ENCODE peak calls at places on chromosome 14, in nine cellular contexts. One of them, this sample, is unnamed. For H3K36me3 and H3K4me1, the result is how much of the 10 kb centered on the place peaks cover.

GRCh38 chr14:22844221-22845102 is 8.1 kb downstream of the MMP14 start:
- DNase-seq in fibroblast of lung: no peak
- DNase-seq in aorta: no peak
- DNase-seq in effector memory CD4-positive, alpha-beta T cell: no peak
- DNase-seq in cardiac muscle cell: no peak
- DNase-seq in NT2/D1: no peak
- DNase-seq in PC-9: no peak
- DNase-seq in tibial artery: peak
- DNase-seq in ascending aorta: no peak
- DNase-seq in this sample: no peak

GRCh38 chr14:36091096-36091495 is 85.4 kb downstream of the PTCSC3 start:
- DNase-seq in NT2/D1: no peak
- DNase-seq in aorta: no peak
- DNase-seq in cardiac muscle cell: no peak
- DNase-seq in tibial artery: no peak
- DNase-seq in ascending aorta: no peak
- DNase-seq in fibroblast of lung: peak
- DNase-seq in PC-9: peak
- DNase-seq in effector memory CD4-positive, alpha-beta T cell: no peak
- DNase-seq in this sample: no peak

GRCh38 chr14:36069535-36069900 is 107.0 kb downstream of the PTCSC3 start:
- DNase-seq in PC-9: peak
- DNase-seq in tibial artery: no peak
- DNase-seq in effector memory CD4-positive, alpha-beta T cell: no peak
- DNase-seq in fibroblast of lung: peak
- DNase-seq in cardiac muscle cell: peak
- DNase-seq in ascending aorta: no peak
- DNase-seq in NT2/D1: peak
- DNase-seq in aorta: no peak
- DNase-seq in this sample: peak

GRCh38 chr14:55847766-55848165 is 267.8 kb downstream of the KTN1 start:
- DNase-seq in ascending aorta: no peak
- DNase-seq in tibial artery: no peak
- DNase-seq in aorta: no peak
- DNase-seq in fibroblast of lung: peak
- DNase-seq in NT2/D1: no peak
- DNase-seq in cardiac muscle cell: no peak
- DNase-seq in effector memory CD4-positive, alpha-beta T cell: no peak
- DNase-seq in PC-9: no peak
- DNase-seq in this sample: no peak

GRCh38 chr14:90382491-90383125 is 14.2 kb upstream of the CALM1 start:
- DNase-seq in ascending aorta: no peak
- DNase-seq in fibroblast of lung: peak
- DNase-seq in tibial artery: peak
- DNase-seq in effector memory CD4-positive, alpha-beta T cell: peak
- DNase-seq in cardiac muscle cell: peak
- DNase-seq in NT2/D1: no peak
- DNase-seq in aorta: peak
- DNase-seq in PC-9: peak
- DNase-seq in this sample: peak

GRCh38 chr14:76694106-76694505 is 67.2 kb upstream of the VASH1 start:
- DNase-seq in tibial artery: no peak
- DNase-seq in NT2/D1: no peak
- DNase-seq in effector memory CD4-positive, alpha-beta T cell: no peak
- DNase-seq in cardiac muscle cell: no peak
- DNase-seq in aorta: no peak
- DNase-seq in PC-9: no peak
- DNase-seq in fibroblast of lung: no peak
- DNase-seq in ascending aorta: no peak
- DNase-seq in this sample: no peak

GRCh38 chr14:34993444-34993843 is 10.7 kb downstream of the SRP54 start:
- DNase-seq in cardiac muscle cell: no peak
- DNase-seq in NT2/D1: no peak
- DNase-seq in PC-9: no peak
- DNase-seq in tibial artery: no peak
- DNase-seq in effector memory CD4-positive, alpha-beta T cell: no peak
- DNase-seq in aorta: no peak
- DNase-seq in ascending aorta: no peak
- DNase-seq in fibroblast of lung: no peak
- DNase-seq in this sample: no peak

GRCh38 chr14:103699261-103699661 is 16.0 kb downstream of the XRCC3 start:
- DNase-seq in ascending aorta: no peak
- DNase-seq in effector memory CD4-positive, alpha-beta T cell: no peak
- DNase-seq in PC-9: no peak
- DNase-seq in tibial artery: no peak
- DNase-seq in fibroblast of lung: no peak
- DNase-seq in aorta: no peak
- DNase-seq in NT2/D1: no peak
- DNase-seq in cardiac muscle cell: no peak
- DNase-seq in this sample: no peak

GRCh38 chr14:74706101-74706500 is 6.8 kb downstream of the AREL1 start:
- DNase-seq in fibroblast of lung: peak
- DNase-seq in NT2/D1: no peak
- DNase-seq in cardiac muscle cell: no peak
- DNase-seq in tibial artery: no peak
- DNase-seq in effector memory CD4-positive, alpha-beta T cell: no peak
- DNase-seq in ascending aorta: no peak
- DNase-seq in PC-9: no peak
- DNase-seq in aorta: no peak
- DNase-seq in this sample: no peak

GRCh38 chr14:29800961-29801360 is 126.7 kb downstream of the PRKD1 start:
- DNase-seq in fibroblast of lung: no peak
- DNase-seq in cardiac muscle cell: no peak
- DNase-seq in PC-9: no peak
- DNase-seq in ascending aorta: no peak
- DNase-seq in aorta: no peak
- DNase-seq in effector memory CD4-positive, alpha-beta T cell: no peak
- DNase-seq in NT2/D1: no peak
- DNase-seq in tibial artery: no peak
- DNase-seq in this sample: no peak

GRCh38 chr14:52259452-52259851 is 8.0 kb upstream of the PTGDR start:
- DNase-seq in tibial artery: no peak
- DNase-seq in fibroblast of lung: no peak
- DNase-seq in NT2/D1: no peak
- DNase-seq in ascending aorta: no peak
- DNase-seq in cardiac muscle cell: no peak
- DNase-seq in PC-9: no peak
- DNase-seq in effector memory CD4-positive, alpha-beta T cell: no peak
- DNase-seq in aorta: no peak
- DNase-seq in this sample: no peak
- H3K4me3 ChIP-seq in tibial artery: no peak
- H3K4me3 ChIP-seq in fibroblast of lung: no peak
- H3K4me3 ChIP-seq in NT2/D1: no peak
- H3K4me3 ChIP-seq in ascending aorta: no peak
- H3K4me3 ChIP-seq in cardiac muscle cell: no peak
- H3K4me3 ChIP-seq in PC-9: no peak
- H3K4me3 ChIP-seq in effector memory CD4-positive, alpha-beta T cell: no peak
- H3K4me3 ChIP-seq in aorta: no peak
- H3K4me3 ChIP-seq in this sample: no peak

GRCh38 chr14:101973356-101973755 is 9.0 kb downstream of the DYNC1H1 start:
- DNase-seq in effector memory CD4-positive, alpha-beta T cell: no peak
- DNase-seq in fibroblast of lung: peak
- DNase-seq in cardiac muscle cell: no peak
- DNase-seq in PC-9: no peak
- DNase-seq in ascending aorta: no peak
- DNase-seq in tibial artery: peak
- DNase-seq in NT2/D1: no peak
- DNase-seq in aorta: no peak
- DNase-seq in this sample: no peak

GRCh38 chr14:101970830-101971400 is 6.5 kb downstream of the DYNC1H1 start:
- DNase-seq in PC-9: no peak
- DNase-seq in aorta: no peak
- DNase-seq in tibial artery: no peak
- DNase-seq in cardiac muscle cell: no peak
- DNase-seq in fibroblast of lung: no peak
- DNase-seq in effector memory CD4-positive, alpha-beta T cell: no peak
- DNase-seq in ascending aorta: no peak
- DNase-seq in NT2/D1: no peak
- DNase-seq in this sample: no peak

GRCh38 chr14:101977311-101978071 is 13.1 kb downstream of the DYNC1H1 start:
- DNase-seq in tibial artery: peak
- DNase-seq in fibroblast of lung: no peak
- DNase-seq in cardiac muscle cell: no peak
- DNase-seq in PC-9: no peak
- DNase-seq in ascending aorta: no peak
- DNase-seq in NT2/D1: no peak
- DNase-seq in effector memory CD4-positive, alpha-beta T cell: no peak
- DNase-seq in aorta: no peak
- DNase-seq in this sample: no peak

GRCh38 chr14:101972126-101972785 is 7.9 kb downstream of the DYNC1H1 start:
- DNase-seq in tibial artery: peak
- DNase-seq in cardiac muscle cell: no peak
- DNase-seq in PC-9: peak
- DNase-seq in fibroblast of lung: peak
- DNase-seq in effector memory CD4-positive, alpha-beta T cell: no peak
- DNase-seq in NT2/D1: peak
- DNase-seq in ascending aorta: peak
- DNase-seq in aorta: peak
- DNase-seq in this sample: no peak

DNA sequence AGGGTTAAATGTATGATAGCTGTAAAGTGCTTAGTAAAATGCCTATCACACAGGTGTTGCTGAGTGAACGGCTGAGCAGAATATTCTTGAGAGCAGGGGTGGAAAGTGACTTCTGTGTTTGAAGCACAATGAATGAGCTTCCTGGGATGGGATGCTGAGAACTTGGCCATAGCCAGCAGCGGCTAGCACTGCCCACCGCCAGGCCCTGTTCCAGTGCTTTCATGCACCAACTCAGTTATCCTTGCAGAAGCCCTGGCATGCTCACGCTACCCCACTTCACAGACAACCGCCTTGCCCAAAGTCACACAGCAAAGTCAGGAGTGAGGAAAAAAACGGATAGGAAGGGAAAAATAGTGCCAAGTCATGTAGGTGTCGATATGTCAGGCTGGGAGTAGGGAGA is 10.9 kb downstream of the DYNC1H1 start:
- DNase-seq in aorta: no peak
- DNase-seq in PC-9: no peak
- DNase-seq in NT2/D1: no peak
- DNase-seq in tibial artery: peak
- DNase-seq in ascending aorta: no peak
- DNase-seq in fibroblast of lung: no peak
- DNase-seq in cardiac muscle cell: no peak
- DNase-seq in effector memory CD4-positive, alpha-beta T cell: no peak
- DNase-seq in this sample: no peak
- H3K36me3 ChIP-seq in aorta: under half
- H3K36me3 ChIP-seq in PC-9: half or more
- H3K36me3 ChIP-seq in NT2/D1: under half
- H3K36me3 ChIP-seq in tibial artery: under half
- H3K36me3 ChIP-seq in ascending aorta: under half
- H3K36me3 ChIP-seq in fibroblast of lung: under half
- H3K36me3 ChIP-seq in cardiac muscle cell: under half
- H3K36me3 ChIP-seq in effector memory CD4-positive, alpha-beta T cell: under half
- H3K36me3 ChIP-seq in this sample: under half

GRCh38 chr14:99258341-99258781 is 13.6 kb downstream of the BCL11B start:
- DNase-seq in cardiac muscle cell: no peak
- DNase-seq in effector memory CD4-positive, alpha-beta T cell: no peak
- DNase-seq in NT2/D1: no peak
- DNase-seq in PC-9: no peak
- DNase-seq in ascending aorta: no peak
- DNase-seq in aorta: no peak
- DNase-seq in fibroblast of lung: no peak
- DNase-seq in tibial artery: peak
- DNase-seq in this sample: peak
- H3K4me1 ChIP-seq in cardiac muscle cell: under half
- H3K4me1 ChIP-seq in effector memory CD4-positive, alpha-beta T cell: half or more
- H3K4me1 ChIP-seq in NT2/D1: under half
- H3K4me1 ChIP-seq in PC-9: under half
- H3K4me1 ChIP-seq in ascending aorta: under half
- H3K4me1 ChIP-seq in aorta: under half
- H3K4me1 ChIP-seq in fibroblast of lung: under half
- H3K4me1 ChIP-seq in tibial artery: under half
- H3K4me1 ChIP-seq in this sample: half or more

GRCh38 chr14:54774824-54775223 is 127.8 kb downstream of the GCH1 start:
- DNase-seq in cardiac muscle cell: no peak
- DNase-seq in tibial artery: no peak
- DNase-seq in effector memory CD4-positive, alpha-beta T cell: no peak
- DNase-seq in aorta: no peak
- DNase-seq in NT2/D1: no peak
- DNase-seq in fibroblast of lung: no peak
- DNase-seq in PC-9: no peak
- DNase-seq in ascending aorta: no peak
- DNase-seq in this sample: no peak

GRCh38 chr14:54775486-54776100 is 127.0 kb downstream of the GCH1 start:
- DNase-seq in fibroblast of lung: no peak
- DNase-seq in tibial artery: no peak
- DNase-seq in NT2/D1: no peak
- DNase-seq in effector memory CD4-positive, alpha-beta T cell: no peak
- DNase-seq in ascending aorta: no peak
- DNase-seq in aorta: no peak
- DNase-seq in cardiac muscle cell: no peak
- DNase-seq in PC-9: no peak
- DNase-seq in this sample: no peak

GRCh38 chr14:54771411-54772027 is 131.1 kb downstream of the GCH1 start:
- DNase-seq in tibial artery: no peak
- DNase-seq in PC-9: no peak
- DNase-seq in aorta: no peak
- DNase-seq in cardiac muscle cell: no peak
- DNase-seq in ascending aorta: no peak
- DNase-seq in fibroblast of lung: no peak
- DNase-seq in effector memory CD4-positive, alpha-beta T cell: no peak
- DNase-seq in NT2/D1: no peak
- DNase-seq in this sample: no peak

GRCh38 chr14:54772451-54772881 is 130.2 kb downstream of the GCH1 start:
- DNase-seq in tibial artery: no peak
- DNase-seq in cardiac muscle cell: no peak
- DNase-seq in effector memory CD4-positive, alpha-beta T cell: no peak
- DNase-seq in PC-9: no peak
- DNase-seq in fibroblast of lung: peak
- DNase-seq in ascending aorta: no peak
- DNase-seq in NT2/D1: no peak
- DNase-seq in aorta: no peak
- DNase-seq in this sample: no peak

DNA sequence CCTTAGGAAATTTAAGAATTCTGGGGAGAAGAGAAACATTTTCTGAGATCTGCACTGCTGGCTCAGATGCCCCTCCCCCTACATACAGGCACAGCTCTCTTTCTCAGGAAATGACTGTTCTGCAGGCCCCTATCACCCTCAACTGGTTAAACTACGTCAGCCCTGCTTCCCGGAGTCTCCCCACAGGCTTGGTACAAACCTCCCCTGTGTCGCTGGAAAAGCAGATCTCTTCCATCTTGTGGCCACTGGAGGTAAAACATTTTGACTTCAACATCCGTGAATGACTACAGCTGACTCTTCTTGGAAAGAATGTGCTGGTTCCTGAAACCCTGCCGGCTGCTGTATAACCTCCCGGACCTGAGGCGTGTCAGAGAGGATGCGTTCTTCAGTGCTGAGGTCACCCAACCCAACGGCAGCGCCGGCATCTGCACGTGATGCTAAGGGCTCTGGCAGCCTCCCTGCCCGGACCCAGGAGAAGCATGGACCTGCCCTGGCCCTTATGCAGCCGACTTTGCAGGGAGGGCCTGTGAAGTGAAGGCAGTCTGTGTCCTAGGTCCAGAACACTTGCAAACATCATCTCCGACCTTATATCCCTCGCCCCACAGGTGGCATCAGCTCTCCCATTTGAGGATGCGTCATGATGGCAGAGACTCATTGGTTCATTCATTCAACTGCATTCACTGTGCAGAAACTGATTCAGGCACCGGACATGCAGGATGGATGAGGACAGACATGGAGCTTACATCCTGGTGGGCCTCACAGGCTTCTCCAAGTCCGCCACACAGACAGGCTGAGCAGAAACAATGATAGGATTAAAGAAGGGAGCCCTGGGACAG is 129.2 kb downstream of the GCH1 start:
- DNase-seq in effector memory CD4-positive, alpha-beta T cell: peak
- DNase-seq in PC-9: peak
- DNase-seq in aorta: peak
- DNase-seq in cardiac muscle cell: peak
- DNase-seq in ascending aorta: peak
- DNase-seq in NT2/D1: peak
- DNase-seq in tibial artery: peak
- DNase-seq in fibroblast of lung: peak
- DNase-seq in this sample: peak
- H3K4me3 ChIP-seq in effector memory CD4-positive, alpha-beta T cell: peak
- H3K4me3 ChIP-seq in PC-9: peak
- H3K4me3 ChIP-seq in aorta: no peak
- H3K4me3 ChIP-seq in cardiac muscle cell: no peak
- H3K4me3 ChIP-seq in ascending aorta: no peak
- H3K4me3 ChIP-seq in NT2/D1: no peak
- H3K4me3 ChIP-seq in tibial artery: no peak
- H3K4me3 ChIP-seq in fibroblast of lung: peak
- H3K4me3 ChIP-seq in this sample: peak

This sample was measured in naive thymus-derived CD4-positive, alpha-beta T cell.